ENCODE peak calls at places on chromosome 15, in nine cellular contexts. W, I, N, R, G, F, O, S and U are unnamed samples.

GRCh38 chr15:77565516-77565915 is 67.2 kb downstream of the LINGO1 start:
- DNase-seq in W (no peak), I (peak), N (no peak), R (no peak), G (no peak), F (no peak), O (no peak), S (no peak), U (no peak)

GRCh38 chr15:52180196-52180835 is 10.9 kb downstream of the GNB5 start:
- DNase-seq in W (no peak), I (no peak), N (no peak), R (no peak), G (no peak), F (no peak), O (peak), S (no peak), U (no peak)

GRCh38 chr15:39403674-39404117 is 177.2 kb upstream of the THBS1 start:
- DNase-seq in W (no peak), I (no peak), N (no peak), R (no peak), G (no peak), F (no peak), O (no peak), S (peak), U (no peak)

GRCh38 chr15:99921086-99921485 is 187.8 kb upstream of the LYSMD4 start:
- DNase-seq in W (peak), I (no peak), N (no peak), R (no peak), G (no peak), F (no peak), O (no peak), S (no peak), U (no peak)

GRCh38 chr15:96180062-96180745 is 150.3 kb upstream of the NR2F2 start:
- DNase-seq in W (no peak), I (no peak), N (no peak), R (no peak), G (no peak), F (no peak), O (no peak), S (no peak), U (peak)

GRCh38 chr15:34964277-34964676 is 5.3 kb downstream of the AQR start:
- DNase-seq in W (no peak), I (no peak), N (no peak), R (no peak), G (no peak), F (no peak), O (no peak), S (no peak), U (no peak)

GRCh38 chr15:39429898-39430357 is 151.0 kb upstream of the THBS1 start:
- DNase-seq in W (no peak), I (no peak), N (no peak), R (no peak), G (no peak), F (no peak), O (no peak), S (peak), U (peak)

GRCh38 chr15:41969851-41970431 is 2.4 kb downstream of the EHD4 start:
- DNase-seq in W (no peak), I (no peak), N (no peak), R (peak), G (no peak), F (no peak), O (peak), S (no peak), U (no peak)

GRCh38 chr15:90648137-90649070 is 68.7 kb upstream of the BLM start:
- DNase-seq in W (peak), I (peak), N (peak), R (peak), G (peak), F (peak), O (peak), S (peak), U (peak)

GRCh38 chr15:85730001-85730820 is 64.5 kb downstream of the KLHL25 start:
- DNase-seq in W (peak), I (no peak), N (peak), R (no peak), G (peak), F (no peak), O (peak), S (peak), U (no peak)

GRCh38 chr15:28084547-28084946 is 14.6 kb downstream of the OCA2 start:
- DNase-seq in W (no peak), I (no peak), N (no peak), R (no peak), G (no peak), F (no peak), O (no peak), S (no peak), U (no peak)

GRCh38 chr15:93929375-93930094 is 301.8 kb upstream of the MCTP2 start:
- DNase-seq in W (peak), I (no peak), N (peak), R (no peak), G (no peak), F (no peak), O (no peak), S (peak), U (peak)

GRCh38 chr15:59306520-59307163 is 66.0 kb downstream of the MYO1E start:
- DNase-seq in W (no peak), I (no peak), N (no peak), R (no peak), G (no peak), F (no peak), O (no peak), S (peak), U (no peak)

GRCh38 chr15:59303136-59303535 is 69.5 kb downstream of the MYO1E start:
- DNase-seq in W (no peak), I (no peak), N (no peak), R (no peak), G (no peak), F (no peak), O (no peak), S (no peak), U (no peak)

GRCh38 chr15:59307164-59307535 is 65.5 kb downstream of the MYO1E start:
- DNase-seq in W (no peak), I (no peak), N (no peak), R (no peak), G (no peak), F (no peak), O (no peak), S (no peak), U (no peak)

GRCh38 chr15:59303641-59304433 is 68.8 kb downstream of the MYO1E start:
- DNase-seq in W (no peak), I (no peak), N (no peak), R (no peak), G (no peak), F (no peak), O (no peak), S (peak), U (peak)

GRCh38 chr15:59304807-59305206 is 67.9 kb downstream of the MYO1E start:
- DNase-seq in W (no peak), I (no peak), N (no peak), R (no peak), G (no peak), F (no peak), O (no peak), S (no peak), U (no peak)
- H3K27ac ChIP-seq in W (no peak), I (no peak), N (peak), R (no peak), G (peak), F (no peak), O (no peak), S (peak), U (peak)

GRCh38 chr15:75843618-75844610 is 667 bp downstream of the UBE2Q2 start:
- DNase-seq in W (peak), I (peak), N (peak), R (peak), G (peak), F (peak), O (peak), S (peak), U (peak)
- H3K27ac ChIP-seq in W (peak), I (peak), N (peak), R (peak), G (peak), F (peak), O (peak), S (peak), U (peak)

GRCh38 chr15:66292261-66293084 is 895 bp upstream of the DIS3L start:
- DNase-seq in W (peak), I (no peak), N (no peak), R (no peak), G (no peak), F (no peak), O (peak), S (no peak), U (no peak)
- H3K27ac ChIP-seq in W (no peak), I (peak), N (peak), R (no peak), G (peak), F (peak), O (peak), S (no peak), U (peak)

GRCh38 chr15:68639926-68640600 is 61.3 kb downstream of the CORO2B start:
- DNase-seq in W (peak), I (no peak), N (no peak), R (no peak), G (no peak), F (no peak), O (no peak), S (no peak), U (peak)

GRCh38 chr15:68638953-68639500 is 60.2 kb downstream of the CORO2B start:
- DNase-seq in W (no peak), I (no peak), N (no peak), R (no peak), G (no peak), F (no peak), O (no peak), S (peak), U (no peak)

GRCh38 chr15:68635142-68635541 is 56.3 kb downstream of the CORO2B start:
- DNase-seq in W (peak), I (peak), N (no peak), R (no peak), G (no peak), F (no peak), O (peak), S (no peak), U (peak)

GRCh38 chr15:68636256-68636655 is 57.5 kb downstream of the CORO2B start:
- DNase-seq in W (no peak), I (no peak), N (no peak), R (no peak), G (no peak), F (no peak), O (no peak), S (no peak), U (no peak)

GRCh38 chr15:68637755-68638405 is 59.1 kb downstream of the CORO2B start:
- DNase-seq in W (peak), I (no peak), N (peak), R (peak), G (no peak), F (peak), O (no peak), S (peak), U (peak)
- H3K27ac ChIP-seq in W (no peak), I (no peak), N (peak), R (no peak), G (no peak), F (peak), O (peak), S (peak), U (peak)

GRCh38 chr15:37679627-37680026 is 254.8 kb upstream of the TMCO5A start:
- DNase-seq in W (no peak), I (no peak), N (no peak), R (no peak), G (no peak), F (no peak), O (no peak), S (no peak), U (no peak)
- H3K27ac ChIP-seq in W (no peak), I (no peak), N (no peak), R (no peak), G (no peak), F (no peak), O (no peak), S (no peak), U (no peak)

DNA sequence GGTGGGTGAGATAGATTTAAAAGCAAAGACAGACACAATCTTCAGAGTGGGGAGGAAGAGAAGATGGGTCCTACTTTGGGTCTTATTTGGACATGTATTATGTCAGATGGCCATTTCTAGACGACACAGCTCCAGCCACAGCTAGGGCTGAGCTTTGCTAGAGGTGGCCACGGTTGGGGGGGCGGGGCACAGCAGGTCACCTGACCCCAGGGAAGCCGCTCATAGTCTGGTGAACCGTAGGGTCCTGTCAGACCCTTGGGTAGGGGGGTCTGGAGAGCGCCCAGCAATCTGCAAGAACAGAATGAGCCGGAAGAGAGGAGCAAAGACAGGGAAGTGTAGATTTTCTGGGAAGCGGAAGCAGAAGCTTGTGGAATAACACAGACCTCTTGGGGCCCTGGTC is 6.6 kb downstream of the EPB42 start:
- DNase-seq in W (no peak), I (no peak), N (no peak), R (no peak), G (no peak), F (no peak), O (no peak), S (no peak), U (no peak)
- H3K27ac ChIP-seq in W (no peak), I (no peak), N (no peak), R (no peak), G (no peak), F (no peak), O (no peak), S (no peak), U (no peak)

GRCh38 chr15:58877999-58878825 is 55.3 kb downstream of the SLTM start:
- DNase-seq in W (no peak), I (no peak), N (no peak), R (no peak), G (no peak), F (no peak), O (no peak), S (no peak), U (no peak)
- H3K27ac ChIP-seq in W (no peak), I (no peak), N (no peak), R (no peak), G (no peak), F (no peak), O (no peak), S (no peak), U (no peak)

GRCh38 chr15:67070892-67071664 is 5.7 kb downstream of the SMAD3 start:
- DNase-seq in W (no peak), I (no peak), N (no peak), R (no peak), G (no peak), F (no peak), O (no peak), S (peak), U (no peak)
- H3K27ac ChIP-seq in W (no peak), I (no peak), N (no peak), R (no peak), G (peak), F (no peak), O (no peak), S (no peak), U (no peak)

GRCh38 chr15:48332642-48333034 is 1.4 kb downstream of the DUT start:
- DNase-seq in W (no peak), I (no peak), N (no peak), R (no peak), G (no peak), F (no peak), O (peak), S (no peak), U (no peak)
- H3K27ac ChIP-seq in W (no peak), I (no peak), N (no peak), R (no peak), G (peak), F (no peak), O (peak), S (no peak), U (no peak)